ENCODE peak calls at places on chromosomes 12 and 14, in six cellular contexts. C is pancreas; M is SJSA1; L is adrenal gland; Y is CD4-positive, alpha-beta memory T cell; J is sigmoid colon. X is an unnamed sample.

GRCh38 chr12:91417649-91418048 is 235.0 kb upstream of the DCN start:
- DNase-seq in C (no peak), M (no peak), L (no peak), Y (no peak), J (no peak), X (no peak)

GRCh38 chr14:64971890-64972785 is at the start of gene RAB15:
- DNase-seq in C (peak; percentile 48), M (no peak), L (peak; percentile 33), Y (peak; percentile 34), J (no peak), X (peak; percentile 66)

GRCh38 chr12:87491598-87491997 is 537.6 kb downstream of the C12orf50 start:
- DNase-seq in C (no peak), M (no peak), L (no peak), Y (no peak), J (no peak), X (no peak)

GRCh38 chr12:70748809-70749208 is 111.6 kb upstream of the PTPRB start:
- DNase-seq in C (no peak), M (no peak), L (no peak), Y (no peak), J (no peak), X (no peak)

GRCh38 chr12:42759622-42760273 is 170.2 kb upstream of the PRICKLE1 start:
- DNase-seq in C (peak; percentile 69), M (no peak), L (peak; percentile 40), Y (no peak), J (peak; percentile 91), X (no peak)

GRCh38 chr12:113698505-113698858 is 226.8 kb upstream of the LHX5 start:
- DNase-seq in C (no peak), M (no peak), L (no peak), Y (no peak), J (no peak), X (no peak)

GRCh38 chr12:116222358-116222757 is 55.1 kb downstream of the MED13L start:
- DNase-seq in C (peak; percentile 77), M (peak; percentile 52), L (peak; percentile 96), Y (no peak), J (peak; percentile 90), X (peak; percentile 89)

GRCh38 chr12:75208851-75209781 is 523 bp downstream of the KCNC2 start:
- DNase-seq in C (peak; percentile 12), M (no peak), L (peak; percentile 26), Y (peak; percentile 10), J (no peak), X (no peak)

GRCh38 chr14:104923596-104924420 is 871 bp upstream of the PLD4 start:
- DNase-seq in C (no peak), M (no peak), L (no peak), Y (no peak), J (no peak), X (no peak)

GRCh38 chr12:68303850-68304249 is 28.3 kb downstream of the MDM1 start:
- DNase-seq in C (no peak), M (no peak), L (no peak), Y (no peak), J (no peak), X (no peak)

GRCh38 chr12:122030427-122030825 is 8.7 kb downstream of the BCL7A start:
- DNase-seq in C (no peak), M (no peak), L (no peak), Y (no peak), J (no peak), X (no peak)

GRCh38 chr14:69037790-69038448 is 58.8 kb upstream of the ACTN1 start:
- DNase-seq in C (no peak), M (no peak), L (no peak), Y (no peak), J (no peak), X (no peak)

GRCh38 chr12:103801709-103802585 is 39.1 kb downstream of the NT5DC3 start:
- DNase-seq in C (no peak), M (peak; percentile 4), L (no peak), Y (no peak), J (peak; percentile 65), X (no peak)

GRCh38 chr14:48398675-48399282 is 723.4 kb upstream of the MDGA2 start:
- DNase-seq in C (no peak), M (no peak), L (peak; percentile 15), Y (no peak), J (no peak), X (no peak)

GRCh38 chr14:54490448-54490805 is 1.6 kb upstream of the GMFB start:
- DNase-seq in C (no peak), M (no peak), L (no peak), Y (no peak), J (no peak), X (peak; percentile 80)

GRCh38 chr14:86570371-86570770 is 1040.4 kb downstream of the FLRT2 start:
- DNase-seq in C (no peak), M (no peak), L (no peak), Y (no peak), J (peak; percentile 46), X (no peak)

GRCh38 chr14:76812093-76812421 is 625 bp downstream of the ANGEL1 start:
- DNase-seq in C (no peak), M (peak; percentile 16), L (no peak), Y (peak; percentile 12), J (no peak), X (no peak)

GRCh38 chr12:124296295-124296915 is 1.5 kb downstream of the RFLNA start:
- DNase-seq in C (no peak), M (no peak), L (no peak), Y (no peak), J (no peak), X (no peak)

GRCh38 chr14:96167224-96168148 is 37.2 kb upstream of the BDKRB2 start:
- DNase-seq in C (peak; percentile 2), M (peak; percentile 90), L (no peak), Y (no peak), J (peak; percentile 51), X (peak; percentile 39)

GRCh38 chr12:56931474-56931978 is 2.7 kb downstream of the SDR9C7 start:
- DNase-seq in C (no peak), M (no peak), L (no peak), Y (peak; percentile 6), J (no peak), X (no peak)

GRCh38 chr12:31118347-31118830 is 44.7 kb downstream of the DDX11 start:
- DNase-seq in C (no peak), M (no peak), L (no peak), Y (peak; percentile 22), J (no peak), X (no peak)

GRCh38 chr12:121026274-121027045 is 10.2 kb upstream of the C12orf43 start:
- DNase-seq in C (no peak), M (no peak), L (no peak), Y (no peak), J (no peak), X (no peak)

GRCh38 chr12:3207858-3208257 is 130.7 kb downstream of the TSPAN9 start:
- DNase-seq in C (no peak), M (no peak), L (no peak), Y (no peak), J (no peak), X (no peak)

GRCh38 chr14:84988391-84988790 is 541.6 kb upstream of the FLRT2 start:
- DNase-seq in C (no peak), M (no peak), L (no peak), Y (no peak), J (no peak), X (no peak)

GRCh38 chr14:80316426-80316825 is 105.1 kb upstream of the DIO2 start:
- DNase-seq in C (no peak), M (peak; percentile 20), L (no peak), Y (no peak), J (no peak), X (no peak)

GRCh38 chr14:67536087-67536486 is 3.0 kb downstream of the PLEKHH1 start:
- DNase-seq in C (no peak), M (no peak), L (no peak), Y (no peak), J (peak; percentile 8), X (no peak)
- H3K27ac ChIP-seq in C (no peak overlapping the region), M (no peak overlapping the region), L (no peak overlapping the region), Y (no peak overlapping the region), J (no peak overlapping the region), X (no peak overlapping the region)

GRCh38 chr12:52187640-52188039 is 4.2 kb downstream of the KRT80 start:
- DNase-seq in C (no peak), M (no peak), L (no peak), Y (no peak), J (no peak), X (no peak)
- H3K27ac ChIP-seq in C (no peak overlapping the region), M (peak overlapping the region; percentile 50), L (no peak overlapping the region), Y (no peak overlapping the region), J (no peak overlapping the region), X (no peak overlapping the region)

GRCh38 chr12:46365951-46366379 is 6.6 kb downstream of the SLC38A2 start:
- DNase-seq in C (no peak), M (no peak), L (no peak), Y (no peak), J (no peak), X (no peak)

GRCh38 chr12:46364300-46364696 is 8.3 kb downstream of the SLC38A2 start:
- DNase-seq in C (no peak), M (no peak), L (no peak), Y (no peak), J (no peak), X (no peak)

GRCh38 chr12:46363582-46364299 is 8.8 kb downstream of the SLC38A2 start:
- DNase-seq in C (no peak), M (no peak), L (no peak), Y (no peak), J (no peak), X (no peak)

GRCh38 chr12:46366771-46367170 is 5.8 kb downstream of the SLC38A2 start:
- DNase-seq in C (no peak), M (no peak), L (no peak), Y (no peak), J (no peak), X (no peak)

DNA sequence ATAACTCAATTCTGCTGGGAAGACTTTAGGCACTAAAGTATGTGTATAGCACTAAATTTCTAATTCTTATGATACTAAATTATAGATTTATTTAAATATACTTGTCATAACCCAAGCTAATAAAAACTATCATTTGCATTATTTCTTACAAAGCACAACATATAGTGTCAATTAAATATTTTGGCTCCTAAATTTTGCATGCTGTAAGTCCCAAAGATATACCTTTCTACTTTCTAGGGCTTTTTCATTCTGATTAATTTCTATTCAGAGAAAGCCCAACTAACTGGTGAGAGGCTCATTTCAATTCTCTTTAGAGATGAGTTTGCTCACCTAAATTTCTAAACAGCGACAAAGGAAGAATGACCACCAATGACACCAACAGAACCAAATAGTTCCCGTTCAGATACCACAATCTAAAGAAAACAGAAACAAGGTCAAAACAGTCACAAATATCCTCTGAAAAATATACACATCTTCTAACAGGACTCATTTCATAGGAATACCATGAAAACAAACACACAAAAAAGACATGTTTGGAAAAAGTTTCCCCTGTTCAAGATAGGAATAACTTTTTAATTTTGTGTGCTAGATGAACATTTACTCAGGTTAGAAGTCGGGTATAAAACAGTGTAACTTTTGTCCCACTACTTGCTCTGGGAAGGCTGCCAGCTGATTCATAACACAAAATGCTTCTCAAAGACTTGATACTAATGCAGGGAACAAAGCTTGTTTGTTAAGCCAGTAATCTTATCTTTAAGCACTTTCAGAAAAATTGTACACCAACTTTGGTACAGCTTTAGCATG is 7.6 kb downstream of the SLC38A2 start:
- DNase-seq in C (peak; percentile 72), M (no peak), L (peak; percentile 81), Y (no peak), J (peak; percentile 82), X (no peak)
- H3K27ac ChIP-seq in C (peak overlapping the region; percentile 14), M (peak overlapping the region; percentile 2), L (peak overlapping the region; percentile 10), Y (no peak overlapping the region), J (peak overlapping the region; percentile 99), X (no peak overlapping the region)

DNA sequence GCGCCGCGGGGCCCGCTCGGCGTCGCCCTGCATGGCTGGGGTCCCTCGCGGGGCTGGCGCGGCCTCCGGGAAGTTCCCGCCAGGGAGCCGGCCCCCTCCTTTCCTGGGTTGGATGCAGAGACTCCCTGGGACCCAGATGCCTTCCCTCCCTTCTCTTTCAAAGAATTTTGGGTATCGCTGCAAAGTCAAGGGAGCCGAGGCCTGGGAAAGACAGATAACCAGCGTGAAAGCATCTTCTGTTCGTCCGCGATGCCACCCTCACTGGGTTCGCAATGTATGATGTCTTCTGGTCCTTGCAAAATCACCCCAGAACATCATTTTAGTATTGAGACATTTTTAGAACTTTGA is 436 bp downstream of the IRAK3 start:
- DNase-seq in C (no peak), M (no peak), L (no peak), Y (no peak), J (no peak), X (no peak)
- H3K27ac ChIP-seq in C (no peak overlapping the region), M (no peak overlapping the region), L (no peak overlapping the region), Y (no peak overlapping the region), J (peak overlapping the region; percentile 72), X (no peak overlapping the region)

X was measured in trophoblast cell.